ENCODE peak calls at places on chromosome 13, in eight cellular contexts. One of them, this sample, is unnamed.

GRCh38 chr13:112892759-112893569 is 76.0 kb upstream of the MCF2L start:
- DNase-seq in suprapubic skin: no peak
- DNase-seq in HFFc6: no peak
- DNase-seq in progenitor cell of endocrine pancreas: peak
- DNase-seq in GM13977: no peak
- DNase-seq in mucosa of descending colon: peak
- DNase-seq in WERI-Rb-1: peak
- DNase-seq in tibial nerve: no peak
- DNase-seq in this sample: no peak

GRCh38 chr13:30934381-30934780 is 1.9 kb downstream of the TEX26 start:
- DNase-seq in suprapubic skin: no peak
- DNase-seq in HFFc6: peak
- DNase-seq in progenitor cell of endocrine pancreas: no peak
- DNase-seq in GM13977: no peak
- DNase-seq in mucosa of descending colon: no peak
- DNase-seq in WERI-Rb-1: no peak
- DNase-seq in tibial nerve: no peak
- DNase-seq in this sample: no peak

GRCh38 chr13:23865065-23865464 is 24.1 kb downstream of the MIPEP start:
- DNase-seq in suprapubic skin: no peak
- DNase-seq in HFFc6: no peak
- DNase-seq in progenitor cell of endocrine pancreas: no peak
- DNase-seq in GM13977: no peak
- DNase-seq in mucosa of descending colon: no peak
- DNase-seq in WERI-Rb-1: no peak
- DNase-seq in tibial nerve: no peak
- DNase-seq in this sample: no peak

GRCh38 chr13:26895081-26895807 is 134.7 kb upstream of the GPR12 start:
- DNase-seq in suprapubic skin: no peak
- DNase-seq in HFFc6: no peak
- DNase-seq in progenitor cell of endocrine pancreas: no peak
- DNase-seq in GM13977: no peak
- DNase-seq in mucosa of descending colon: no peak
- DNase-seq in WERI-Rb-1: no peak
- DNase-seq in tibial nerve: no peak
- DNase-seq in this sample: no peak

GRCh38 chr13:61908906-61909305 is 493.3 kb upstream of the PCDH20 start:
- DNase-seq in suprapubic skin: no peak
- DNase-seq in HFFc6: no peak
- DNase-seq in progenitor cell of endocrine pancreas: no peak
- DNase-seq in GM13977: no peak
- DNase-seq in mucosa of descending colon: no peak
- DNase-seq in WERI-Rb-1: no peak
- DNase-seq in tibial nerve: no peak
- DNase-seq in this sample: no peak

GRCh38 chr13:79901336-79901735 is 420.4 kb downstream of the NDFIP2 start:
- DNase-seq in suprapubic skin: no peak
- DNase-seq in HFFc6: peak
- DNase-seq in progenitor cell of endocrine pancreas: no peak
- DNase-seq in GM13977: no peak
- DNase-seq in mucosa of descending colon: no peak
- DNase-seq in WERI-Rb-1: peak
- DNase-seq in tibial nerve: no peak
- DNase-seq in this sample: no peak

GRCh38 chr13:113756441-113757097 is 2.5 kb upstream of the TMEM255B start:
- DNase-seq in suprapubic skin: peak
- DNase-seq in HFFc6: no peak
- DNase-seq in progenitor cell of endocrine pancreas: no peak
- DNase-seq in GM13977: no peak
- DNase-seq in mucosa of descending colon: no peak
- DNase-seq in WERI-Rb-1: peak
- DNase-seq in tibial nerve: no peak
- DNase-seq in this sample: no peak

GRCh38 chr13:108895220-108895704 is 265.9 kb downstream of the MYO16 start:
- DNase-seq in suprapubic skin: no peak
- DNase-seq in HFFc6: peak
- DNase-seq in progenitor cell of endocrine pancreas: no peak
- DNase-seq in GM13977: peak
- DNase-seq in mucosa of descending colon: no peak
- DNase-seq in WERI-Rb-1: no peak
- DNase-seq in tibial nerve: no peak
- DNase-seq in this sample: no peak

GRCh38 chr13:36965767-36966166 is 33.4 kb downstream of the ALG5 start:
- DNase-seq in suprapubic skin: no peak
- DNase-seq in HFFc6: peak
- DNase-seq in progenitor cell of endocrine pancreas: no peak
- DNase-seq in GM13977: no peak
- DNase-seq in mucosa of descending colon: no peak
- DNase-seq in WERI-Rb-1: no peak
- DNase-seq in tibial nerve: no peak
- DNase-seq in this sample: no peak

GRCh38 chr13:47146991-47147783 is 250.3 kb upstream of the HTR2A start:
- DNase-seq in suprapubic skin: no peak
- DNase-seq in HFFc6: no peak
- DNase-seq in progenitor cell of endocrine pancreas: no peak
- DNase-seq in GM13977: peak
- DNase-seq in mucosa of descending colon: no peak
- DNase-seq in WERI-Rb-1: no peak
- DNase-seq in tibial nerve: no peak
- DNase-seq in this sample: peak

GRCh38 chr13:110249326-110249725 is 57.6 kb downstream of the COL4A1 start:
- DNase-seq in suprapubic skin: no peak
- DNase-seq in HFFc6: no peak
- DNase-seq in progenitor cell of endocrine pancreas: no peak
- DNase-seq in GM13977: no peak
- DNase-seq in mucosa of descending colon: no peak
- DNase-seq in WERI-Rb-1: no peak
- DNase-seq in tibial nerve: no peak
- DNase-seq in this sample: no peak

GRCh38 chr13:34107814-34108213 is 289.9 kb downstream of the RFC3 start:
- DNase-seq in suprapubic skin: no peak
- DNase-seq in HFFc6: no peak
- DNase-seq in progenitor cell of endocrine pancreas: no peak
- DNase-seq in GM13977: no peak
- DNase-seq in mucosa of descending colon: no peak
- DNase-seq in WERI-Rb-1: no peak
- DNase-seq in tibial nerve: no peak
- DNase-seq in this sample: no peak

GRCh38 chr13:47499358-47500150 is 501.5 kb downstream of the SUCLA2 start:
- DNase-seq in suprapubic skin: no peak
- DNase-seq in HFFc6: peak
- DNase-seq in progenitor cell of endocrine pancreas: no peak
- DNase-seq in GM13977: no peak
- DNase-seq in mucosa of descending colon: no peak
- DNase-seq in WERI-Rb-1: no peak
- DNase-seq in tibial nerve: no peak
- DNase-seq in this sample: no peak

GRCh38 chr13:50951366-50951765 is 41.8 kb downstream of the RNASEH2B start:
- DNase-seq in suprapubic skin: no peak
- DNase-seq in HFFc6: no peak
- DNase-seq in progenitor cell of endocrine pancreas: no peak
- DNase-seq in GM13977: no peak
- DNase-seq in mucosa of descending colon: no peak
- DNase-seq in WERI-Rb-1: no peak
- DNase-seq in tibial nerve: no peak
- DNase-seq in this sample: no peak

GRCh38 chr13:109007946-109008345 is 378.5 kb downstream of the MYO16 start:
- DNase-seq in suprapubic skin: no peak
- DNase-seq in HFFc6: no peak
- DNase-seq in progenitor cell of endocrine pancreas: no peak
- DNase-seq in GM13977: no peak
- DNase-seq in mucosa of descending colon: no peak
- DNase-seq in WERI-Rb-1: no peak
- DNase-seq in tibial nerve: no peak
- DNase-seq in this sample: no peak

GRCh38 chr13:102591988-102592781 is 4.6 kb upstream of the TPP2 start:
- DNase-seq in suprapubic skin: peak
- DNase-seq in HFFc6: peak
- DNase-seq in progenitor cell of endocrine pancreas: peak
- DNase-seq in GM13977: peak
- DNase-seq in mucosa of descending colon: peak
- DNase-seq in WERI-Rb-1: peak
- DNase-seq in tibial nerve: peak
- DNase-seq in this sample: peak

GRCh38 chr13:102599451-102600012 is 2.7 kb downstream of the TPP2 start:
- DNase-seq in suprapubic skin: no peak
- DNase-seq in HFFc6: no peak
- DNase-seq in progenitor cell of endocrine pancreas: no peak
- DNase-seq in GM13977: no peak
- DNase-seq in mucosa of descending colon: no peak
- DNase-seq in WERI-Rb-1: peak
- DNase-seq in tibial nerve: no peak
- DNase-seq in this sample: no peak

GRCh38 chr13:102598061-102598460 is 1.3 kb downstream of the TPP2 start:
- DNase-seq in suprapubic skin: no peak
- DNase-seq in HFFc6: no peak
- DNase-seq in progenitor cell of endocrine pancreas: no peak
- DNase-seq in GM13977: no peak
- DNase-seq in mucosa of descending colon: no peak
- DNase-seq in WERI-Rb-1: no peak
- DNase-seq in tibial nerve: no peak
- DNase-seq in this sample: no peak

GRCh38 chr13:102596147-102597028 is at the start of gene TPP2:
- DNase-seq in suprapubic skin: peak
- DNase-seq in HFFc6: peak
- DNase-seq in progenitor cell of endocrine pancreas: peak
- DNase-seq in GM13977: peak
- DNase-seq in mucosa of descending colon: peak
- DNase-seq in WERI-Rb-1: peak
- DNase-seq in tibial nerve: peak
- DNase-seq in this sample: peak

DNA sequence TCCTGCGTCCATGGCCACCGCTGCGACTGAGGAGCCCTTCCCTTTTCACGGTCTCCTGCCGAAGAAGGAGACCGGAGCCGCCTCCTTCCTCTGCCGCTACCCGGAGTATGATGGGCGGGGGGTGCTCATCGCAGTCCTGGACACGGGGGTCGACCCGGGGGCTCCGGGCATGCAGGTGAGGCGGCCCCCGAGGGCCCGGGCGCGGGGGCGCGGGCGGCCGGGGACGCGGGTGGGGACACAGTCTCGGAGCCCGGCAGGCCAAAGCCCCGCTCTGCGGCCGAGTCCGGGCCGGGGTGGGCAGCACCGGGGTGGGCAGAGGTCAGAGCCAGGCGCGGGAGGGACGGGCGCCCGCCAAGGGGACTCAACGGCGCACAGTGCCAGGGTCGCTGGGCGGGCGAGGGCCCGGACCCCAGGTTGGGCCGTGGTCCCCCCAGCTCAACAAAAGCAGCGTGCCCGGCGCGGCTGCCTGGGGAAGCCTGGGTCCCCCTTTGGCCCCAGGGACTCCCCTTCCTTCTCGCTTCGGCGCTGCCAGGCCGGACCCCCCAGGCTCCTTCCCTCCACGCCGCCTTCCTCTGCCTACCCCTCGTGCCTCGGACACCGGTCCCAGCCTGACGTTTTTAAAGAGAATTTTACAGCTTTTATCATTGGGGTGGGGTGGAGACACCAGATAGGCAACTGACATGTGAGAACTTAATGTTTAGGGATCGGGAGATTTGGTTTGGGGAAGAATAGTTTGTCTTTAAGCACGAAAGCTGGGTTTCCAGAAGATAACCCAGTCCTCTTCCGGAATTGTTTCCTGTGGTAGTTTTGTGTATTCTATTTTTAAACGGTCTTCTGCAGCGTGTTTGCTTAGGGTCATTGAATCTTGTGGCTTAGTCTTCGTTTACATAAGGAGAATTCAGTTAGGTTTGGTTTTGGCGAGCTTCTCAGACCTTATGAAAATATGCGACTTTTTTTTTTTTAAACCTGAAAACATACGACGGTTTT is 536 bp downstream of the TPP2 start:
- DNase-seq in suprapubic skin: peak
- DNase-seq in HFFc6: peak
- DNase-seq in progenitor cell of endocrine pancreas: peak
- DNase-seq in GM13977: peak
- DNase-seq in mucosa of descending colon: peak
- DNase-seq in WERI-Rb-1: peak
- DNase-seq in tibial nerve: no peak
- DNase-seq in this sample: peak
- TF ChIP-seq CTCF in suprapubic skin: no peak
- TF ChIP-seq CTCF in HFFc6: no peak
- TF ChIP-seq CTCF in progenitor cell of endocrine pancreas: no peak
- TF ChIP-seq CTCF in GM13977: no peak
- TF ChIP-seq CTCF in mucosa of descending colon: no peak
- TF ChIP-seq CTCF in WERI-Rb-1: no peak
- TF ChIP-seq CTCF in tibial nerve: no peak
- TF ChIP-seq CTCF in this sample: no peak

DNA sequence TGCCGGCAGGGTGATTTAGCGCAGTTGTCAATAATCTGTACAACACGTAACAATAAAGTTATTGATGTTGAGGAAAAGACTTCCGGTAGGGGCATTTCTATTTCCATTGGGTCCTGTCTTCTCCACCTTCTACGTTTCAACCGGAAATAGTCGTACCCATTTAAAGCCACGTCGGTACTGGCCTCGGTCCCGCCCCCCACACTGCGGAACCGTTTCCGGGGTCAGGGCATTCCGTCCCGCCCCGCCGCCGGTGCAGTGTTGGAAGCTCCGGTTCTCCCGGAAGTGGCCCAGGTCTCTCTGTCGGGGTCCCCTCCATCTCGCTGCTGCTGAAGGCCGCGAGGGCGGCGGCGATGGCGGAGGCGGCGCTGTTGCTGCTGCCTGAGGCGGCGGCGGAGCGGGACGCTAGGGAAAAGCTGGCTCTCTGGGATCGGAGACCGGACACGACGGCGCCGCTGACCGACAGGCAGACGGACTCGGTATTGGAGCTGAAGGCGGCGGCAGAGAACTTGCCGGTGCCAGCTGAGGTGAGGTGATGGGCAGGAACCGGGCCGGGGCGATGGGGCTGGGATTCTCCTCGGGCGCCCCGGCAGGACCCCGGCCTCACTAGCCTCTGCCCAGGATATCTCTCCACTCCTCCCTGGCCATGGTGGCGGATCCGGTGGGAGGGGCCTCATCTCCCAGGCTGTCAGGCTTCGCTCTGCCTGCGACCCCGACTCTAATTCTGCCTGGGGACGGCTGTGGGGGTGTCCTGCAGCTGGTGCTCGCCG is at the start of gene COG3:
- DNase-seq in suprapubic skin: peak
- DNase-seq in HFFc6: peak
- DNase-seq in progenitor cell of endocrine pancreas: peak
- DNase-seq in GM13977: peak
- DNase-seq in mucosa of descending colon: peak
- DNase-seq in WERI-Rb-1: peak
- DNase-seq in tibial nerve: peak
- DNase-seq in this sample: peak
- TF ChIP-seq CTCF in suprapubic skin: peak
- TF ChIP-seq CTCF in HFFc6: peak
- TF ChIP-seq CTCF in progenitor cell of endocrine pancreas: peak
- TF ChIP-seq CTCF in GM13977: peak
- TF ChIP-seq CTCF in mucosa of descending colon: peak
- TF ChIP-seq CTCF in WERI-Rb-1: peak
- TF ChIP-seq CTCF in tibial nerve: no peak
- TF ChIP-seq CTCF in this sample: peak

GRCh38 chr13:97749174-97749573 is 204.3 kb upstream of the IPO5 start:
- DNase-seq in suprapubic skin: no peak
- DNase-seq in HFFc6: no peak
- DNase-seq in progenitor cell of endocrine pancreas: no peak
- DNase-seq in GM13977: no peak
- DNase-seq in mucosa of descending colon: no peak
- DNase-seq in WERI-Rb-1: peak
- DNase-seq in tibial nerve: no peak
- DNase-seq in this sample: no peak
- TF ChIP-seq CTCF in suprapubic skin: no peak
- TF ChIP-seq CTCF in HFFc6: no peak
- TF ChIP-seq CTCF in progenitor cell of endocrine pancreas: no peak
- TF ChIP-seq CTCF in GM13977: peak
- TF ChIP-seq CTCF in mucosa of descending colon: no peak
- TF ChIP-seq CTCF in WERI-Rb-1: peak
- TF ChIP-seq CTCF in tibial nerve: no peak
- TF ChIP-seq CTCF in this sample: peak

GRCh38 chr13:98224557-98224956 is 47.5 kb upstream of the RNF113B start:
- DNase-seq in suprapubic skin: no peak
- DNase-seq in HFFc6: no peak
- DNase-seq in progenitor cell of endocrine pancreas: no peak
- DNase-seq in GM13977: no peak
- DNase-seq in mucosa of descending colon: no peak
- DNase-seq in WERI-Rb-1: no peak
- DNase-seq in tibial nerve: no peak
- DNase-seq in this sample: no peak
- TF ChIP-seq CTCF in suprapubic skin: no peak
- TF ChIP-seq CTCF in HFFc6: no peak
- TF ChIP-seq CTCF in progenitor cell of endocrine pancreas: no peak
- TF ChIP-seq CTCF in GM13977: no peak
- TF ChIP-seq CTCF in mucosa of descending colon: no peak
- TF ChIP-seq CTCF in WERI-Rb-1: no peak
- TF ChIP-seq CTCF in tibial nerve: no peak
- TF ChIP-seq CTCF in this sample: no peak